ENCODE peak calls at places on chromosomes 6 and 20, in four cellular contexts. One of them, this sample, is unnamed.

GRCh38 chr6:85354761-85355618 is 94.9 kb upstream of the NT5E start:
- DNase-seq in HS-5: peak
- DNase-seq in cerebellum: peak
- DNase-seq in naive B cell: peak
- DNase-seq in this sample: peak

GRCh38 chr6:28142446-28142845 is 763 bp downstream of the ZKSCAN8 start:
- DNase-seq in naive B cell: no peak
- DNase-seq in HS-5: no peak
- DNase-seq in cerebellum: no peak
- DNase-seq in this sample: no peak

GRCh38 chr20:33995053-33995816 is 1.5 kb downstream of the RALY start:
- DNase-seq in naive B cell: peak
- DNase-seq in HS-5: no peak
- DNase-seq in cerebellum: no peak
- DNase-seq in this sample: no peak

GRCh38 chr20:41572010-41572572 is 46.1 kb downstream of the CHD6 start:
- DNase-seq in HS-5: no peak
- DNase-seq in naive B cell: no peak
- DNase-seq in cerebellum: peak
- DNase-seq in this sample: no peak

GRCh38 chr6:22320750-22321149 is 23.9 kb upstream of the PRL start:
- DNase-seq in HS-5: peak
- DNase-seq in cerebellum: no peak
- DNase-seq in naive B cell: no peak
- DNase-seq in this sample: peak

GRCh38 chr6:130010387-130010786 is 8.0 kb upstream of the L3MBTL3 start:
- DNase-seq in HS-5: no peak
- DNase-seq in naive B cell: no peak
- DNase-seq in cerebellum: no peak
- DNase-seq in this sample: no peak

GRCh38 chr6:63507096-63507495 is 65.2 kb upstream of the LOC128125822 start:
- DNase-seq in cerebellum: no peak
- DNase-seq in naive B cell: no peak
- DNase-seq in HS-5: no peak
- DNase-seq in this sample: no peak

GRCh38 chr20:63696311-63696627 is 183 bp upstream of the TNFRSF6B start:
- DNase-seq in cerebellum: no peak
- DNase-seq in naive B cell: peak
- DNase-seq in HS-5: no peak
- DNase-seq in this sample: no peak

GRCh38 chr20:5745416-5745968 is 4.7 kb upstream of the SHLD1 start:
- DNase-seq in cerebellum: no peak
- DNase-seq in HS-5: no peak
- DNase-seq in naive B cell: no peak
- DNase-seq in this sample: no peak

GRCh38 chr20:19858972-19859371 is 100.9 kb downstream of the RIN2 start:
- DNase-seq in naive B cell: no peak
- DNase-seq in cerebellum: no peak
- DNase-seq in HS-5: no peak
- DNase-seq in this sample: no peak

GRCh38 chr6:155399062-155399746 is 56.4 kb downstream of the NOX3 start:
- DNase-seq in naive B cell: no peak
- DNase-seq in HS-5: no peak
- DNase-seq in cerebellum: no peak
- DNase-seq in this sample: no peak

GRCh38 chr6:81228912-81229540 is 523.5 kb downstream of the TENT5A start:
- DNase-seq in cerebellum: no peak
- DNase-seq in HS-5: no peak
- DNase-seq in naive B cell: no peak
- DNase-seq in this sample: peak

GRCh38 chr6:11653028-11653583 is 115.6 kb downstream of the TMEM170B start:
- DNase-seq in HS-5: peak
- DNase-seq in cerebellum: no peak
- DNase-seq in naive B cell: no peak
- DNase-seq in this sample: peak

GRCh38 chr20:62936996-62937352 is 973 bp upstream of the GID8 start:
- DNase-seq in cerebellum: no peak
- DNase-seq in naive B cell: no peak
- DNase-seq in HS-5: peak
- DNase-seq in this sample: no peak

GRCh38 chr6:93182933-93183479 is 236.4 kb downstream of the EPHA7 start:
- DNase-seq in naive B cell: no peak
- DNase-seq in HS-5: no peak
- DNase-seq in cerebellum: no peak
- DNase-seq in this sample: no peak

This sample was measured in GM04503.